ENCODE peak calls at places on chromosome 13, in nine cellular contexts. J is sigmoid colon, N is endothelial cell of umbilical vein, D is suprapubic skin, G is GM12878, P is H1, Q is transverse colon, X is HCT116, A is HepG2. T is an unnamed sample.

GRCh38 chr13:30133554-30133912 is 173.8 kb downstream of the KATNAL1 start:
- DNase-seq in J (no peak), N (no peak), D (no peak), G (no peak), P (no peak), Q (peak), X (no peak), A (no peak), T (no peak)

GRCh38 chr13:107715496-107715895 is 499.8 kb downstream of the LIG4 start:
- DNase-seq in J (no peak), N (no peak), D (no peak), G (no peak), P (no peak), Q (no peak), X (no peak), A (no peak), T (no peak)

GRCh38 chr13:85541476-85541875 is 257.7 kb downstream of the SLITRK6 start:
- DNase-seq in J (no peak), N (no peak), D (no peak), G (no peak), P (no peak), Q (no peak), X (no peak), A (no peak), T (no peak)

GRCh38 chr13:104014803-104015645 is 948.8 kb upstream of the SLC10A2 start:
- DNase-seq in J (no peak), N (peak), D (no peak), G (no peak), P (no peak), Q (no peak), X (no peak), A (no peak), T (no peak)

GRCh38 chr13:48265217-48265815 is 32.3 kb downstream of the ITM2B start:
- DNase-seq in J (no peak), N (no peak), D (no peak), G (peak), P (no peak), Q (peak), X (no peak), A (no peak), T (no peak)

GRCh38 chr13:25432686-25433085 is 60.9 kb downstream of the ATP8A2 start:
- DNase-seq in J (no peak), N (no peak), D (no peak), G (no peak), P (no peak), Q (no peak), X (no peak), A (no peak), T (no peak)

GRCh38 chr13:114073881-114074551 is 58.4 kb downstream of the RASA3 start:
- DNase-seq in J (peak), N (no peak), D (peak), G (no peak), P (no peak), Q (no peak), X (no peak), A (no peak), T (peak)

GRCh38 chr13:111210945-111211469 is 95.9 kb downstream of the ARHGEF7 start:
- DNase-seq in J (no peak), N (no peak), D (no peak), G (no peak), P (no peak), Q (no peak), X (no peak), A (no peak), T (no peak)

GRCh38 chr13:25738342-25738771 is 313.5 kb downstream of the SHISA2 start:
- DNase-seq in J (no peak), N (peak), D (no peak), G (no peak), P (no peak), Q (no peak), X (no peak), A (no peak), T (no peak)

GRCh38 chr13:70080030-70080429 is 27.6 kb upstream of the ATXN8OS start:
- DNase-seq in J (no peak), N (no peak), D (no peak), G (no peak), P (no peak), Q (no peak), X (no peak), A (no peak), T (no peak)

GRCh38 chr13:46535002-46535401 is 18.0 kb upstream of the LRCH1 start:
- DNase-seq in J (no peak), N (no peak), D (no peak), G (no peak), P (no peak), Q (no peak), X (no peak), A (no peak), T (no peak)

GRCh38 chr13:97000295-97000925 is 6.1 kb upstream of the OXGR1 start:
- DNase-seq in J (no peak), N (no peak), D (no peak), G (no peak), P (no peak), Q (no peak), X (no peak), A (no peak), T (no peak)

GRCh38 chr13:44280461-44280860 is 93.2 kb upstream of the SERP2 start:
- DNase-seq in J (no peak), N (no peak), D (no peak), G (no peak), P (no peak), Q (no peak), X (no peak), A (peak), T (no peak)

GRCh38 chr13:80577951-80578670 is 237.2 kb upstream of the SPRY2 start:
- DNase-seq in J (no peak), N (no peak), D (no peak), G (no peak), P (no peak), Q (no peak), X (no peak), A (no peak), T (no peak)

GRCh38 chr13:72160977-72161376 is 294.0 kb upstream of the DACH1 start:
- DNase-seq in J (no peak), N (no peak), D (no peak), G (no peak), P (no peak), Q (no peak), X (no peak), A (no peak), T (no peak)

GRCh38 chr13:110877737-110878136 is 37.1 kb downstream of the ANKRD10 start:
- DNase-seq in J (no peak), N (no peak), D (no peak), G (no peak), P (no peak), Q (no peak), X (no peak), A (no peak), T (no peak)

GRCh38 chr13:106133025-106133424 is 402.4 kb downstream of the EFNB2 start:
- DNase-seq in J (no peak), N (peak), D (no peak), G (no peak), P (no peak), Q (no peak), X (no peak), A (no peak), T (no peak)

GRCh38 chr13:41499452-41499851 is 42.1 kb downstream of the RGCC start:
- DNase-seq in J (no peak), N (no peak), D (no peak), G (no peak), P (no peak), Q (no peak), X (no peak), A (no peak), T (no peak)

GRCh38 chr13:110756268-110756667 is 42.8 kb downstream of the ING1 start:
- DNase-seq in J (no peak), N (peak), D (no peak), G (no peak), P (no peak), Q (no peak), X (no peak), A (no peak), T (no peak)

GRCh38 chr13:73740681-73741080 is 393.5 kb downstream of the KLF12 start:
- DNase-seq in J (no peak), N (no peak), D (no peak), G (no peak), P (no peak), Q (no peak), X (no peak), A (no peak), T (no peak)

GRCh38 chr13:91513790-91514189 is 115.4 kb downstream of the GPC5 start:
- DNase-seq in J (no peak), N (no peak), D (no peak), G (no peak), P (no peak), Q (no peak), X (no peak), A (no peak), T (no peak)

GRCh38 chr13:19818223-19818842 is 35.6 kb upstream of the PSPC1 start:
- DNase-seq in J (no peak), N (peak), D (no peak), G (no peak), P (peak), Q (peak), X (peak), A (peak), T (peak)

GRCh38 chr13:51923983-51924539 is 62.3 kb downstream of the CCDC70 start:
- DNase-seq in J (no peak), N (no peak), D (peak), G (no peak), P (no peak), Q (no peak), X (peak), A (peak), T (no peak)

GRCh38 chr13:91017669-91018053 is 329.8 kb upstream of the MIR17HG start:
- DNase-seq in J (no peak), N (no peak), D (no peak), G (no peak), P (peak), Q (no peak), X (peak), A (no peak), T (no peak)

GRCh38 chr13:106156468-106156867 is 379.0 kb downstream of the EFNB2 start:
- DNase-seq in J (no peak), N (peak), D (no peak), G (no peak), P (no peak), Q (no peak), X (peak), A (no peak), T (no peak)

GRCh38 chr13:104414771-104415170 is 1348.6 kb upstream of the SLC10A2 start:
- DNase-seq in J (no peak), N (peak), D (no peak), G (no peak), P (no peak), Q (no peak), X (no peak), A (no peak), T (no peak)

GRCh38 chr13:73671011-73671410 is 463.2 kb downstream of the KLF12 start:
- DNase-seq in J (no peak), N (no peak), D (no peak), G (no peak), P (no peak), Q (no peak), X (no peak), A (no peak), T (no peak)

GRCh38 chr13:29543230-29544215 is 52.0 kb downstream of the SLC7A1 start:
- DNase-seq in J (no peak), N (no peak), D (no peak), G (peak), P (no peak), Q (no peak), X (no peak), A (peak), T (no peak)

DNA sequence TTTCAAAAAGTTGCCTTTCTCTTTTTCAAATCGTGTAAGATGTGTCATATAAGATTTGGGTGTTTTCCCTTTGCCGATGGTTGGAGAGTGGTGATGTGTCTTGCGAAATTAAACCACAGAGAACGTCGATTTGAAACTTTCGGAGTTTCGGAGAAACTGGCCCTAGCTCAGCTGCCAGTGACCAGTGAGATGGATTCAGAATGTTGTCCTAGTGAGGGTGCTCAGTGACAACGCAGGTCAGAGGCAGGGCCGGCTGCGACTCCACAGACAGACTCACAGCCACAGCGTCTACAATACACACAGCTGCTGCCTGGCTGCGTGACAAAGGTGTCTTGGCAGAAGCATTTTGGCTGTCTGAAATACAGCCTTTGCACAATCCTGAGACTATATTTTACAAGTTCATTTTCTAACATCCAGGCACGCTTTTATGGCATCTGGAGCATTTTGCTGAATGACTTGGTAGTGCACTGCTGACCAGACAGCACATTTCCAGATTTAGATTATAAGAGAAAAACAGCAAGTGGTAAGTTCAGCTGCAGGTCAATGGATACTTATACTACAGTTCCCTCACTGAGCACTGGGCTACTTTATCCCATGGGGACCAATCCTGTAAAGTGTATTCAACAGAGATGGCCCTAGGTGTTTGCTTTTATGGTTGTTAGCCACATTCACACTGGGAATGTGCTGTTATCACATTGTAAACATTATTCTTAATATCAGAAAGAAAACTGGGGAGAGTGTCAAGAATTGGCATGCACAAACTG is 207.5 kb downstream of the KCNRG start:
- DNase-seq in J (peak), N (no peak), D (no peak), G (no peak), P (no peak), Q (peak), X (no peak), A (no peak), T (peak)
- TF ChIP-seq POLR2AphosphoS5 in J (no peak), N (no peak), D (no peak), G (no peak), P (no peak), Q (peak), X (no peak), A (no peak), T (no peak)

GRCh38 chr13:98483636-98484288 is 93.1 kb downstream of the STK24 start:
- DNase-seq in J (no peak), N (peak), D (no peak), G (no peak), P (no peak), Q (no peak), X (no peak), A (no peak), T (no peak)

GRCh38 chr13:98484289-98485219 is 92.4 kb downstream of the STK24 start:
- DNase-seq in J (peak), N (peak), D (peak), G (no peak), P (peak), Q (peak), X (peak), A (peak), T (peak)

GRCh38 chr13:98481511-98481951 is 95.4 kb downstream of the STK24 start:
- DNase-seq in J (peak), N (no peak), D (no peak), G (no peak), P (no peak), Q (no peak), X (no peak), A (no peak), T (no peak)

GRCh38 chr13:98480915-98481510 is 95.9 kb downstream of the STK24 start:
- DNase-seq in J (peak), N (no peak), D (no peak), G (no peak), P (no peak), Q (peak), X (no peak), A (no peak), T (no peak)

DNA sequence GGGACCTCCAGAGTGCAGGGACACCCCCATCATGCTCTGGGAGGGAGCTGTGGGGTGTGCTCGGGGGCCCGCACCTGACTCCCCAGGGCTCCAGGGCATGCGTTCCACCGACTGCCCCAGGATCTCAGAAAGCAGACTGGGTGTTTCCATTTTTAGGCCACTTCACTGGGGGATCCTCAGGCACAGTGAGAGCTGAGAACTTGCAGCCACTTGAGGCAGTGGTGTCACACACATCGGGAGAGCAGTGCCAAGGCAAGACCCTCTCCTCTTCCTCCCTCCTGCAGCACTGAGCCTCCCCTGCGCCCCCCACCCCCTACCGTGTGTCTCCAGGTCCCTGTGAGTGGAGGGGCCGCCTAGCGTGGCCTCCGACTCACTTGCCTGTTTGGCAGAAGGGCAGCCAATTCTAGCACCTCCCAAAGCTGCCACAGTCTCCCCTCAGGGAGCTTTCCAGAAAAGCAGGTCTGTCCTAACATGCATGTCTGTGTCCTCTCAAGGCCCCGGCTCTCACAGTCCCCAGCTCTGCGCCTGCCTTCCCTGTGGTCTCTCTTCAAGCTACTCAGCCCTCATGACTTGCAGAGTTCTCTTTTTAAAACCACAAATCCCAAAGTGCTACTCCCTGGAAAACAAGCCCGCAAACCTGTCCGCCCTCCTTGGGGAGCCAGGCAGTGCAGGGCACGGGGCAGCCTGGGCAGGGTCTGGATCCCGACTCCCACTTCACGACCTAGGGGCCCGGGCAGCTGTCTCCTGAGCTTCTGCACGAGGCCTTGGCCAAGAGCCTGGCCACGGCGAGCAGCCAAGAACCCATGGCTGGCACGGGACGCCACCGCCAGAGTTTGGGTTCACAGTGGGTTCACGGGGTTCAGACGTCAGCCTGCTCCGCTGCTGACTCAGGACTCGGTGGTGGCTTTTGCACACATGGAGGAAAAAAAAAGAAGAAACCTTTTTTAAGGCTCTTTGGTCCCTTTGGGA is 94.1 kb downstream of the STK24 start:
- DNase-seq in J (peak), N (peak), D (no peak), G (no peak), P (no peak), Q (peak), X (no peak), A (no peak), T (peak)
- TF ChIP-seq POLR2AphosphoS5 in J (peak), N (peak), D (no peak), G (no peak), P (no peak), Q (peak), X (no peak), A (no peak), T (peak)

GRCh38 chr13:23134542-23134941 is 46.2 kb upstream of the SGCG start:
- DNase-seq in J (no peak), N (no peak), D (no peak), G (no peak), P (no peak), Q (no peak), X (no peak), A (no peak), T (no peak)

GRCh38 chr13:23141964-23142363 is 38.8 kb upstream of the SGCG start:
- DNase-seq in J (no peak), N (no peak), D (no peak), G (no peak), P (no peak), Q (no peak), X (no peak), A (no peak), T (no peak)

DNA sequence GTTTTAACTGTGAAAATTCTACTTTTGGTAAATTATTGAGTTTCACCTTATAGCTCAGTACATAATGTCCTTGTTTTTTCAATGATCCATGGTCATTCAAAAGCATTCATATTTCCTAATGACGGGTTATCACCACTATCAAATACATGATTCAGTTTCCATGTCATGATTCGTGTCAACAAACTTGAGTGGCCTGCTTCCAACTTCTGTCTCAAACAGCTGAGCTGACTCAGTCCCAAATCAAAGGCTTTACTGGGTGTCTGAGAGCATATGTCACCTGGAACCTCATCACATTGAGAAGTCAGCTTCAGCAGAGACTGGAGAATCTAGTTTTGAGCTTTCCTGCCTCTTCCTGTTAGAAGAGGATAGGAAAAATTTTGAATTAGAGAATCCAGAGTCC is 40.3 kb upstream of the SGCG start:
- DNase-seq in J (no peak), N (no peak), D (no peak), G (no peak), P (no peak), Q (no peak), X (no peak), A (no peak), T (no peak)
- TF ChIP-seq POLR2AphosphoS5 in J (no peak), N (no peak), D (no peak), G (no peak), P (no peak), Q (no peak), X (no peak), A (no peak), T (no peak)

DNA sequence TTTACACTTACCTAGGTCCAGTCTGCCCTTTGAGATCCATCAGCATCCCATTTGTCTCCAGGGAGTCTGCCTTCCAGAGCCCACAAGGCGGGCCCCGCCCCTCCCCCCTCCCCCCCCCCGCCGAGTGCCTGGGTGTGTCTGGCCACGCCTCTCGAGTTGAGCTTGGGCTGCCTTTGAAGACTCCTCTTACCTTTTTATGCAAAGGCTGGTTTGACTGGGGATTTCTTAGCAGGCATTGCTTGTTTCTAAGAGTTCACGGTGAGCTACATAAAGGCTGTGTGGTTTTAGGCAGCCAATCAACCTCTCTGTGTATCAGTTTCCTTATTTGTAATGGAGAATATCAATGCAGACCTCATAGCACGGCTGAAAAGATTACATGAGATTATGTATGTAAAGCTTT is 11.3 kb downstream of the GPR12 start:
- DNase-seq in J (no peak), N (no peak), D (no peak), G (no peak), P (no peak), Q (no peak), X (no peak), A (no peak), T (no peak)
- TF ChIP-seq POLR2AphosphoS5 in J (no peak), N (no peak), D (no peak), G (no peak), P (no peak), Q (no peak), X (no peak), A (no peak), T (no peak)

DNA sequence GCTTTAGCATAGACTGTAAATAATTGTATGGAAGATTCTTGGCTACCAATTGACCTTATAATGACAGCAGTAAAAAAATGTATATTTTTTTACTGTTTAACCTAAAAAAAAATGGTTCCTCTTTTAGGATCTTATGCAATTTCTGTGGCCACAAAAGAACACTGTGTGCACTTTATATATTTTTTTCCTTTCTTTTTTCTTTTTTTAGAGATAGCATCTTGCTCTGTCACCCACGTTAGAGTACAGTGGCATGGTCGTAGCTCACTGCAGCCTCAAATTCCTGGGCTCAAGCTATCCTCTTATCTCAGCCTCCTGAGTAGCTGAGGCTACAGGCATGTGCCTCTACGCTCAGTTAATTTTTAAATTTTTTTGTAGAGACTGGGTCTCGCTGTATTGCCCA is 6.1 kb downstream of the FLT3 start:
- DNase-seq in J (no peak), N (no peak), D (no peak), G (no peak), P (no peak), Q (no peak), X (no peak), A (no peak), T (no peak)
- TF ChIP-seq POLR2AphosphoS5 in J (no peak), N (no peak), D (no peak), G (no peak), P (no peak), Q (no peak), X (no peak), A (no peak), T (no peak)